ENCODE peak calls at places on chromosomes 6 and 20, in four cellular contexts. One of them, this sample, is unnamed.
A peak's percentile ranks its signal among the peaks of the same experiment; 100 is the strongest.

GRCh38 chr6:123745877-123746276 is 57.8 kb upstream of the NKAIN2 start:
- DNase-seq in stomach: no peak
- DNase-seq in naive thymus-derived CD8-positive, alpha-beta T cell: no peak
- DNase-seq in colonic mucosa: no peak
- DNase-seq in this sample: no peak

GRCh38 chr6:16729183-16729696 is 32.0 kb downstream of the ATXN1 start:
- DNase-seq in stomach: no peak
- DNase-seq in naive thymus-derived CD8-positive, alpha-beta T cell: no peak
- DNase-seq in colonic mucosa: no peak
- DNase-seq in this sample: no peak

GRCh38 chr6:7914991-7915789 is 4.6 kb upstream of the TXNDC5 start:
- DNase-seq in stomach: no peak
- DNase-seq in naive thymus-derived CD8-positive, alpha-beta T cell: no peak
- DNase-seq in colonic mucosa: no peak
- DNase-seq in this sample: no peak

GRCh38 chr6:37110455-37111155 is 59.3 kb upstream of the PIM1 start:
- DNase-seq in stomach: no peak
- DNase-seq in naive thymus-derived CD8-positive, alpha-beta T cell: no peak
- DNase-seq in colonic mucosa: no peak
- DNase-seq in this sample: no peak

GRCh38 chr6:124793406-124793805 is 168.8 kb upstream of the RNF217 start:
- DNase-seq in stomach: no peak
- DNase-seq in naive thymus-derived CD8-positive, alpha-beta T cell: no peak
- DNase-seq in colonic mucosa: no peak
- DNase-seq in this sample: no peak

GRCh38 chr6:15290962-15291704 is 45.3 kb downstream of the JARID2 start:
- DNase-seq in stomach: no peak
- DNase-seq in naive thymus-derived CD8-positive, alpha-beta T cell: no peak
- DNase-seq in colonic mucosa: no peak
- DNase-seq in this sample: no peak

GRCh38 chr6:133814797-133815196 is 74.1 kb upstream of the TCF21 start:
- DNase-seq in stomach: no peak
- DNase-seq in naive thymus-derived CD8-positive, alpha-beta T cell: no peak
- DNase-seq in colonic mucosa: no peak
- DNase-seq in this sample: no peak

GRCh38 chr20:23517719-23518118 is 26.8 kb downstream of the CST8 start:
- DNase-seq in stomach: no peak
- DNase-seq in naive thymus-derived CD8-positive, alpha-beta T cell: no peak
- DNase-seq in colonic mucosa: no peak
- DNase-seq in this sample: no peak

GRCh38 chr20:53805895-53806384 is 212.3 kb upstream of the ZNF217 start:
- DNase-seq in stomach: no peak
- DNase-seq in naive thymus-derived CD8-positive, alpha-beta T cell: no peak
- DNase-seq in colonic mucosa: peak; percentile 59
- DNase-seq in this sample: no peak

GRCh38 chr6:16722616-16723015 is 38.6 kb downstream of the ATXN1 start:
- DNase-seq in stomach: no peak
- DNase-seq in naive thymus-derived CD8-positive, alpha-beta T cell: no peak
- DNase-seq in colonic mucosa: no peak
- DNase-seq in this sample: no peak

GRCh38 chr6:131640576-131640975 is 3.5 kb downstream of the ENPP3 start:
- DNase-seq in stomach: no peak
- DNase-seq in naive thymus-derived CD8-positive, alpha-beta T cell: no peak
- DNase-seq in colonic mucosa: no peak
- DNase-seq in this sample: no peak

GRCh38 chr6:14060971-14061370 is 56.6 kb upstream of the CD83 start:
- DNase-seq in stomach: no peak
- DNase-seq in naive thymus-derived CD8-positive, alpha-beta T cell: no peak
- DNase-seq in colonic mucosa: no peak
- DNase-seq in this sample: no peak

GRCh38 chr6:107196143-107196542 is 80.8 kb upstream of the BEND3 start:
- DNase-seq in stomach: no peak
- DNase-seq in naive thymus-derived CD8-positive, alpha-beta T cell: no peak
- DNase-seq in colonic mucosa: no peak
- DNase-seq in this sample: no peak

GRCh38 chr6:34521463-34522288 is 34.5 kb downstream of the SPDEF start:
- DNase-seq in stomach: no peak
- DNase-seq in naive thymus-derived CD8-positive, alpha-beta T cell: no peak
- DNase-seq in colonic mucosa: no peak
- DNase-seq in this sample: no peak

GRCh38 chr20:35901678-35902544 is 52.4 kb downstream of the SCAND1 start:
- DNase-seq in stomach: no peak
- DNase-seq in naive thymus-derived CD8-positive, alpha-beta T cell: no peak
- DNase-seq in colonic mucosa: no peak
- DNase-seq in this sample: no peak

GRCh38 chr6:31920803-31921202 is 6.7 kb upstream of the C2 start:
- DNase-seq in stomach: no peak
- DNase-seq in naive thymus-derived CD8-positive, alpha-beta T cell: no peak
- DNase-seq in colonic mucosa: no peak
- DNase-seq in this sample: no peak

GRCh38 chr20:45300961-45301360 is 5.7 kb upstream of the RBPJL start:
- DNase-seq in stomach: no peak
- DNase-seq in naive thymus-derived CD8-positive, alpha-beta T cell: no peak
- DNase-seq in colonic mucosa: no peak
- DNase-seq in this sample: no peak

GRCh38 chr6:14877758-14878157 is 368.1 kb upstream of the JARID2 start:
- DNase-seq in stomach: no peak
- DNase-seq in naive thymus-derived CD8-positive, alpha-beta T cell: no peak
- DNase-seq in colonic mucosa: no peak
- DNase-seq in this sample: no peak

GRCh38 chr6:36547646-36548400 is 544 bp upstream of the STK38 start:
- DNase-seq in stomach: no peak
- DNase-seq in naive thymus-derived CD8-positive, alpha-beta T cell: no peak
- DNase-seq in colonic mucosa: no peak
- DNase-seq in this sample: no peak

GRCh38 chr20:46027245-46027853 is 1.7 kb upstream of the SLC12A5 start:
- DNase-seq in stomach: no peak
- DNase-seq in naive thymus-derived CD8-positive, alpha-beta T cell: no peak
- DNase-seq in colonic mucosa: peak; percentile 36
- DNase-seq in this sample: no peak

GRCh38 chr6:108848116-108848868 is at the start of gene ARMC2:
- DNase-seq in stomach: peak; percentile 94
- DNase-seq in naive thymus-derived CD8-positive, alpha-beta T cell: peak; percentile 72
- DNase-seq in colonic mucosa: peak; percentile 95
- DNase-seq in this sample: peak; percentile 76

GRCh38 chr6:27205375-27206278 is 41.9 kb upstream of the PRSS16 start:
- DNase-seq in stomach: no peak
- DNase-seq in naive thymus-derived CD8-positive, alpha-beta T cell: no peak
- DNase-seq in colonic mucosa: no peak
- DNase-seq in this sample: no peak

GRCh38 chr6:109265530-109265929 is 116.7 kb downstream of the CD164 start:
- DNase-seq in stomach: no peak
- DNase-seq in naive thymus-derived CD8-positive, alpha-beta T cell: no peak
- DNase-seq in colonic mucosa: no peak
- DNase-seq in this sample: no peak

GRCh38 chr6:51129043-51129442 is 310.4 kb downstream of the TFAP2B start:
- DNase-seq in stomach: no peak
- DNase-seq in naive thymus-derived CD8-positive, alpha-beta T cell: no peak
- DNase-seq in colonic mucosa: no peak
- DNase-seq in this sample: no peak

GRCh38 chr6:26234421-26235239 is 130.4 kb upstream of the BTN3A2 start:
- DNase-seq in stomach: peak; percentile 66
- DNase-seq in naive thymus-derived CD8-positive, alpha-beta T cell: peak; percentile 51
- DNase-seq in colonic mucosa: peak; percentile 90
- DNase-seq in this sample: peak; percentile 76

This sample was measured in CD8-positive, alpha-beta memory T cell.